ENCODE peak calls at places on chromosomes 11 and 22, in ten cellular contexts. One of them, this sample, is unnamed.

GRCh38 chr11:100777118-100777517 is 90.0 kb downstream of the ARHGAP42 start:
- DNase-seq in stimulated activated CD4-positive, alpha-beta T cell treated with anti-CD3 and anti-CD28 coated beads, Interleukin-4, amount 100 ng/mL, for 48 hours: no peak
- DNase-seq in AG04450: no peak
- DNase-seq in Panc1: peak; percentile 47
- DNase-seq in NCI-H2081: no peak
- DNase-seq in HEK293T: no peak
- DNase-seq in HTR-8/SVneo: no peak
- DNase-seq in astrocyte of the spinal cord: peak; percentile 13
- DNase-seq in renal cortical epithelial cell: peak; percentile 93
- DNase-seq in MCF 10A: peak; percentile 6
- DNase-seq in this sample: peak; percentile 56

GRCh38 chr22:27170491-27170890 is 513.1 kb downstream of the MIAT start:
- DNase-seq in stimulated activated CD4-positive, alpha-beta T cell treated with anti-CD3 and anti-CD28 coated beads, Interleukin-4, amount 100 ng/mL, for 48 hours: no peak
- DNase-seq in AG04450: no peak
- DNase-seq in Panc1: no peak
- DNase-seq in NCI-H2081: no peak
- DNase-seq in HEK293T: no peak
- DNase-seq in HTR-8/SVneo: peak; percentile 7
- DNase-seq in astrocyte of the spinal cord: peak; percentile 85
- DNase-seq in renal cortical epithelial cell: peak; percentile 86
- DNase-seq in MCF 10A: peak; percentile 66
- DNase-seq in this sample: peak; percentile 81

GRCh38 chr11:30960387-30960992 is 374.3 kb upstream of the MPPED2 start:
- DNase-seq in stimulated activated CD4-positive, alpha-beta T cell treated with anti-CD3 and anti-CD28 coated beads, Interleukin-4, amount 100 ng/mL, for 48 hours: no peak
- DNase-seq in AG04450: no peak
- DNase-seq in Panc1: peak; percentile 10
- DNase-seq in NCI-H2081: peak; percentile 60
- DNase-seq in HEK293T: peak; percentile 53
- DNase-seq in HTR-8/SVneo: no peak
- DNase-seq in astrocyte of the spinal cord: peak; percentile 54
- DNase-seq in renal cortical epithelial cell: peak; percentile 70
- DNase-seq in MCF 10A: peak; percentile 30
- DNase-seq in this sample: peak; percentile 28

GRCh38 chr11:2767071-2767470 is 67.3 kb upstream of the KCNQ1OT1 start:
- DNase-seq in stimulated activated CD4-positive, alpha-beta T cell treated with anti-CD3 and anti-CD28 coated beads, Interleukin-4, amount 100 ng/mL, for 48 hours: no peak
- DNase-seq in AG04450: no peak
- DNase-seq in Panc1: no peak
- DNase-seq in NCI-H2081: no peak
- DNase-seq in HEK293T: no peak
- DNase-seq in HTR-8/SVneo: no peak
- DNase-seq in astrocyte of the spinal cord: no peak
- DNase-seq in renal cortical epithelial cell: no peak
- DNase-seq in MCF 10A: no peak
- DNase-seq in this sample: no peak

GRCh38 chr11:112972399-112973115 is 11.3 kb downstream of the NCAM1 start:
- DNase-seq in stimulated activated CD4-positive, alpha-beta T cell treated with anti-CD3 and anti-CD28 coated beads, Interleukin-4, amount 100 ng/mL, for 48 hours: no peak
- DNase-seq in AG04450: no peak
- DNase-seq in Panc1: no peak
- DNase-seq in NCI-H2081: no peak
- DNase-seq in HEK293T: no peak
- DNase-seq in HTR-8/SVneo: no peak
- DNase-seq in astrocyte of the spinal cord: no peak
- DNase-seq in renal cortical epithelial cell: no peak
- DNase-seq in MCF 10A: no peak
- DNase-seq in this sample: no peak

GRCh38 chr11:100869328-100869727 is 182.2 kb downstream of the ARHGAP42 start:
- DNase-seq in stimulated activated CD4-positive, alpha-beta T cell treated with anti-CD3 and anti-CD28 coated beads, Interleukin-4, amount 100 ng/mL, for 48 hours: no peak
- DNase-seq in AG04450: no peak
- DNase-seq in Panc1: no peak
- DNase-seq in NCI-H2081: no peak
- DNase-seq in HEK293T: no peak
- DNase-seq in HTR-8/SVneo: no peak
- DNase-seq in astrocyte of the spinal cord: no peak
- DNase-seq in renal cortical epithelial cell: no peak
- DNase-seq in MCF 10A: no peak
- DNase-seq in this sample: no peak

GRCh38 chr11:78420255-78420764 is 2.7 kb upstream of the GAB2 start:
- DNase-seq in stimulated activated CD4-positive, alpha-beta T cell treated with anti-CD3 and anti-CD28 coated beads, Interleukin-4, amount 100 ng/mL, for 48 hours: peak; percentile 30
- DNase-seq in AG04450: peak; percentile 39
- DNase-seq in Panc1: no peak
- DNase-seq in NCI-H2081: peak; percentile 44
- DNase-seq in HEK293T: peak; percentile 31
- DNase-seq in HTR-8/SVneo: peak; percentile 68
- DNase-seq in astrocyte of the spinal cord: peak; percentile 86
- DNase-seq in renal cortical epithelial cell: peak; percentile 79
- DNase-seq in MCF 10A: peak; percentile 52
- DNase-seq in this sample: peak; percentile 79

GRCh38 chr11:78651136-78651775 is 76.6 kb upstream of the NARS2 start:
- DNase-seq in stimulated activated CD4-positive, alpha-beta T cell treated with anti-CD3 and anti-CD28 coated beads, Interleukin-4, amount 100 ng/mL, for 48 hours: no peak
- DNase-seq in AG04450: no peak
- DNase-seq in Panc1: no peak
- DNase-seq in NCI-H2081: no peak
- DNase-seq in HEK293T: no peak
- DNase-seq in HTR-8/SVneo: no peak
- DNase-seq in astrocyte of the spinal cord: no peak
- DNase-seq in renal cortical epithelial cell: no peak
- DNase-seq in MCF 10A: no peak
- DNase-seq in this sample: no peak

GRCh38 chr11:68377389-68377795 is 65.0 kb downstream of the LRP5 start:
- DNase-seq in stimulated activated CD4-positive, alpha-beta T cell treated with anti-CD3 and anti-CD28 coated beads, Interleukin-4, amount 100 ng/mL, for 48 hours: no peak
- DNase-seq in AG04450: no peak
- DNase-seq in Panc1: no peak
- DNase-seq in NCI-H2081: no peak
- DNase-seq in HEK293T: no peak
- DNase-seq in HTR-8/SVneo: no peak
- DNase-seq in astrocyte of the spinal cord: no peak
- DNase-seq in renal cortical epithelial cell: no peak
- DNase-seq in MCF 10A: no peak
- DNase-seq in this sample: no peak

GRCh38 chr22:44574057-44574456 is 76.0 kb upstream of the RTL6 start:
- DNase-seq in stimulated activated CD4-positive, alpha-beta T cell treated with anti-CD3 and anti-CD28 coated beads, Interleukin-4, amount 100 ng/mL, for 48 hours: no peak
- DNase-seq in AG04450: no peak
- DNase-seq in Panc1: peak; percentile 13
- DNase-seq in NCI-H2081: no peak
- DNase-seq in HEK293T: no peak
- DNase-seq in HTR-8/SVneo: peak; percentile 52
- DNase-seq in astrocyte of the spinal cord: peak; percentile 47
- DNase-seq in renal cortical epithelial cell: peak; percentile 89
- DNase-seq in MCF 10A: peak; percentile 96
- DNase-seq in this sample: peak; percentile 81

GRCh38 chr11:30596832-30597231 is 10.7 kb upstream of the MPPED2 start:
- DNase-seq in stimulated activated CD4-positive, alpha-beta T cell treated with anti-CD3 and anti-CD28 coated beads, Interleukin-4, amount 100 ng/mL, for 48 hours: no peak
- DNase-seq in AG04450: no peak
- DNase-seq in Panc1: no peak
- DNase-seq in NCI-H2081: no peak
- DNase-seq in HEK293T: no peak
- DNase-seq in HTR-8/SVneo: no peak
- DNase-seq in astrocyte of the spinal cord: no peak
- DNase-seq in renal cortical epithelial cell: no peak
- DNase-seq in MCF 10A: no peak
- DNase-seq in this sample: no peak

GRCh38 chr11:60303661-60304060 is 23.2 kb downstream of the MS4A4A start:
- DNase-seq in stimulated activated CD4-positive, alpha-beta T cell treated with anti-CD3 and anti-CD28 coated beads, Interleukin-4, amount 100 ng/mL, for 48 hours: no peak
- DNase-seq in AG04450: no peak
- DNase-seq in Panc1: no peak
- DNase-seq in NCI-H2081: no peak
- DNase-seq in HEK293T: no peak
- DNase-seq in HTR-8/SVneo: no peak
- DNase-seq in astrocyte of the spinal cord: no peak
- DNase-seq in renal cortical epithelial cell: peak; percentile 13
- DNase-seq in MCF 10A: no peak
- DNase-seq in this sample: no peak

GRCh38 chr22:38455530-38456271 is 702 bp upstream of the KCNJ4 start:
- DNase-seq in stimulated activated CD4-positive, alpha-beta T cell treated with anti-CD3 and anti-CD28 coated beads, Interleukin-4, amount 100 ng/mL, for 48 hours: no peak
- DNase-seq in AG04450: no peak
- DNase-seq in Panc1: no peak
- DNase-seq in NCI-H2081: no peak
- DNase-seq in HEK293T: peak; percentile 92
- DNase-seq in HTR-8/SVneo: peak; percentile 41
- DNase-seq in astrocyte of the spinal cord: no peak
- DNase-seq in renal cortical epithelial cell: no peak
- DNase-seq in MCF 10A: no peak
- DNase-seq in this sample: no peak

GRCh38 chr11:104830080-104830479 is 68.2 kb downstream of the CASP12 start:
- DNase-seq in stimulated activated CD4-positive, alpha-beta T cell treated with anti-CD3 and anti-CD28 coated beads, Interleukin-4, amount 100 ng/mL, for 48 hours: no peak
- DNase-seq in AG04450: no peak
- DNase-seq in Panc1: no peak
- DNase-seq in NCI-H2081: no peak
- DNase-seq in HEK293T: no peak
- DNase-seq in HTR-8/SVneo: peak; percentile 6
- DNase-seq in astrocyte of the spinal cord: peak; percentile 56
- DNase-seq in renal cortical epithelial cell: peak; percentile 87
- DNase-seq in MCF 10A: peak; percentile 58
- DNase-seq in this sample: peak; percentile 41

This sample was measured in kidney glomerular epithelial cell.